ENCODE peak calls at places on chromosomes 1 and 21, in five cellular contexts. T, R, J, Q and G are unnamed samples.

GRCh38 chr1:65478379-65479026 is 58.0 kb downstream of the LEPR start:
- DNase-seq in J (no peak), R (peak), T (no peak), Q (no peak), G (no peak)

GRCh38 chr1:16145988-16146887 is 9.6 kb downstream of the EPHA2 start:
- DNase-seq in J (peak), Q (peak), T (peak), R (peak), G (peak)

GRCh38 chr1:10787274-10787673 is 9.2 kb downstream of the CASZ1 start:
- DNase-seq in J (no peak), Q (no peak), R (no peak), T (no peak), G (no peak)

GRCh38 chr1:225464851-225465792 is 37.3 kb upstream of the LBR start:
- DNase-seq in J (no peak), R (no peak), T (no peak), Q (peak), G (no peak)

GRCh38 chr1:8671313-8671917 is 146.0 kb downstream of the RERE start:
- DNase-seq in J (peak), Q (peak), T (no peak), R (peak), G (no peak)

GRCh38 chr21:34192646-34193285 is 119.4 kb downstream of the MRPS6 start:
- DNase-seq in J (no peak), R (no peak), Q (no peak), T (no peak), G (no peak)

GRCh38 chr1:67559222-67559700 is 125.7 kb upstream of the GADD45A start:
- DNase-seq in R (peak), T (no peak), Q (no peak), J (no peak), G (no peak)

GRCh38 chr1:29148656-29149491 is 25.2 kb upstream of the TMEM200B start:
- DNase-seq in J (no peak), T (no peak), R (no peak), Q (no peak), G (no peak)

GRCh38 chr1:226123591-226124471 is 61.3 kb downstream of the H3-3A start:
- DNase-seq in R (no peak), J (peak), T (no peak), Q (peak), G (no peak)

GRCh38 chr1:32907435-32907834 is 6.2 kb upstream of the TMEM54 start:
- DNase-seq in R (peak), T (no peak), J (no peak), Q (no peak), G (no peak)

GRCh38 chr1:15882665-15883064 is 35.2 kb downstream of the SPEN start:
- DNase-seq in Q (no peak), J (no peak), R (no peak), T (no peak), G (no peak)

GRCh38 chr1:230917284-230918135 is 49.2 kb upstream of the C1orf198 start:
- DNase-seq in Q (peak), J (peak), R (peak), T (peak), G (peak)

GRCh38 chr1:181175955-181176354 is 87.5 kb downstream of the IER5 start:
- DNase-seq in J (no peak), R (no peak), T (no peak), Q (no peak), G (no peak)

GRCh38 chr21:38148046-38148445 is 108.7 kb upstream of the KCNJ15 start:
- DNase-seq in R (no peak), T (no peak), J (no peak), Q (peak), G (no peak)

GRCh38 chr1:203450541-203451149 is 25.0 kb upstream of the PRELP start:
- DNase-seq in J (no peak), Q (no peak), R (no peak), T (no peak), G (no peak)
- TF ChIP-seq CTCF in J (no peak), Q (no peak), R (no peak), T (no peak), G (peak)

GRCh38 chr1:173476664-173477285 is 360 bp upstream of the PRDX6 start:
- DNase-seq in Q (peak), T (peak), J (peak), R (peak), G (peak)
- TF ChIP-seq CTCF in Q (no peak), T (no peak), J (no peak), R (no peak), G (no peak)

DNA sequence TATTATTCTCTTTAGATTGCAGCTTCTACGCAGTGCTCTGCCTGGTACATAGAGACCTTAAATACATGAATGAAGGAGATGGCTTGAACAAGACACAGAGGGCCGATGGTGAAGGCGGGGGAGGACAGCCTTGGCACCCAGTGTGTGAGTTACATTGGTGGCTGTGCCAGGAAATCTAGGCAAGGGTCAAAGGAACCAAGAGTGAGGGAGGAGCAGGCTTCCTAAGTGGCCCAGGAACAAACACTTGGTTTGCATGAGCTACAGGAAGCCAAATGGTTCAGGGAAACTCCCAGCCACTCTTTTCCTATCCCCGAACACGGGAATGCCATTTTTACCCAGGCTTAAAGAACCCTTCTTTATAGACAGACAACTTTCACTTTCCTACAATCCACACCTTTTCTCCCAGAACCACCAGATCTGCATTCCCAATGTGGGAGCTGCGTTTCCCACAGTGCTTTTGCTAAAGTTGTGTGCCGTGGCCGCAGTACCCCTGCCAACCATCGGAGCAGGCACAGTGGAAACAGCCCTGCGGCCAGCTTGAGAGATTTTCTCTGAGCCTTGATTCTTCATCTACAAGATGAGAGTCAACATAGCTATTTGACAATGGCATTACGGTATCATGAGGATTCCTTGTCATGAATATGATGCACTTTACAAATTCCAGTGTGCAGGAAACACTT is 3.5 kb upstream of the CLEC20A start:
- DNase-seq in Q (peak), J (no peak), R (no peak), T (no peak), G (no peak)
- TF ChIP-seq CTCF in Q (no peak), J (no peak), R (peak), T (peak), G (peak)

GRCh38 chr1:31705080-31705866 is 1.5 kb upstream of the COL16A1 start:
- DNase-seq in T (peak), Q (peak), R (peak), J (peak), G (no peak)
- TF ChIP-seq CTCF in T (no peak), Q (peak), R (peak), J (peak), G (peak)

GRCh38 chr1:119674835-119675289 is 26.8 kb upstream of the ZNF697 start:
- DNase-seq in T (no peak), Q (peak), R (peak), J (peak), G (no peak)
- TF ChIP-seq CTCF in T (no peak), Q (peak), R (no peak), J (peak), G (no peak)

DNA sequence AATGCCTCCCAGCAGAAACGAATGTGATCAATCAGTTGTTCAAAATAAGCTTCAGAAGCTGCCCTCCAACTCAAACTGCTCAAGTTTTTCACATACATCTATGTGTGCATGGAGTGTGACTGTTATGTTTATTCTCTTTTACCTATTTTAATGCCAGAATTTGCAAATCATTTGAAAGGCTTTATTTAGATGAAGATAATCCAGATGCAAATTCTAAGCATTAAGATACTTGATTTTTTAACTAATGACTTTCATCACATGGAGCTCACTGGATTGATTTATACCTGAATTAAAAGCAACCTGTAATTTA is 69.5 kb downstream of the PLD5 start:
- DNase-seq in T (no peak), J (no peak), Q (no peak), R (no peak), G (no peak)
- TF ChIP-seq CTCF in T (peak), J (no peak), Q (no peak), R (no peak), G (no peak)